ENCODE peak calls at places on chromosomes 3 and 15, in nine cellular contexts. K is esophagus squamous epithelium, M is psoas muscle, L is body of pancreas, D is WERI-Rb-1, N is aorta, A is heart left ventricle, I is HCT116, X is OCI-LY7. E is an unnamed sample.

GRCh38 chr15:100592898-100593297 is 9.1 kb downstream of the LINS1 start:
- DNase-seq in K (no peak), M (no peak), L (no peak), D (no peak), N (no peak), A (no peak), I (no peak), X (no peak), E (peak; percentile 62)

GRCh38 chr15:31869640-31870335 is 160.5 kb upstream of the CHRNA7 start:
- DNase-seq in K (no peak), M (peak; percentile 55), L (peak; percentile 7), D (no peak), N (no peak), A (peak; percentile 34), I (no peak), X (no peak), E (no peak)

GRCh38 chr3:46845397-46845859 is 17.8 kb downstream of the MYL3 start:
- DNase-seq in K (no peak), M (peak; percentile 87), L (peak; percentile 73), D (no peak), N (no peak), A (peak; percentile 88), I (no peak), X (no peak), E (peak; percentile 88)

GRCh38 chr3:167814441-167814951 is 79.0 kb downstream of the SERPINI1 start:
- DNase-seq in K (no peak), M (no peak), L (peak; percentile 31), D (no peak), N (peak; percentile 50), A (peak; percentile 38), I (no peak), X (no peak), E (no peak)

GRCh38 chr15:89674526-89674925 is 4.6 kb downstream of the PLIN1 start:
- DNase-seq in K (no peak), M (no peak), L (no peak), D (no peak), N (no peak), A (no peak), I (no peak), X (no peak), E (no peak)

GRCh38 chr3:192422998-192423349 is 304.4 kb downstream of the FGF12 start:
- DNase-seq in K (no peak), M (no peak), L (no peak), D (no peak), N (no peak), A (no peak), I (no peak), X (peak; percentile 20), E (no peak)

GRCh38 chr3:187709155-187709554 is 6.8 kb upstream of the RTP2 start:
- DNase-seq in K (no peak), M (no peak), L (no peak), D (peak; percentile 34), N (no peak), A (no peak), I (peak; percentile 31), X (peak; percentile 34), E (no peak)

GRCh38 chr15:25180606-25181289 is 226.0 kb downstream of the SNRPN start:
- DNase-seq in K (no peak), M (no peak), L (no peak), D (peak; percentile 1), N (peak; percentile 24), A (no peak), I (no peak), X (no peak), E (no peak)

GRCh38 chr15:63587527-63587926 is 9.7 kb upstream of the FBXL22 start:
- DNase-seq in K (no peak), M (no peak), L (no peak), D (no peak), N (no peak), A (no peak), I (no peak), X (no peak), E (no peak)

GRCh38 chr3:123392871-123393620 is 55.8 kb downstream of the ADCY5 start:
- DNase-seq in K (no peak), M (no peak), L (no peak), D (no peak), N (no peak), A (peak; percentile 12), I (no peak), X (no peak), E (no peak)

GRCh38 chr3:159169828-159170227 is 368.0 kb downstream of the MFSD1 start:
- DNase-seq in K (no peak), M (no peak), L (no peak), D (no peak), N (no peak), A (no peak), I (no peak), X (no peak), E (no peak)

GRCh38 chr3:176416870-176417269 is 780.4 kb downstream of the TBL1XR1 start:
- DNase-seq in K (no peak), M (no peak), L (no peak), D (no peak), N (no peak), A (no peak), I (no peak), X (no peak), E (no peak)

GRCh38 chr3:176415896-176416295 is 781.4 kb downstream of the TBL1XR1 start:
- DNase-seq in K (no peak), M (no peak), L (no peak), D (no peak), N (no peak), A (no peak), I (no peak), X (no peak), E (no peak)
- H3K9me3 ChIP-seq in K (no peaks in the 10 kb centered on the region), M (no peaks in the 10 kb centered on the region), L (no peaks in the 10 kb centered on the region), D (no peaks in the 10 kb centered on the region), N (no peaks in the 10 kb centered on the region), A (no peaks in the 10 kb centered on the region), I (no peaks in the 10 kb centered on the region), X (no peaks in the 10 kb centered on the region), E (no peaks in the 10 kb centered on the region)

DNA sequence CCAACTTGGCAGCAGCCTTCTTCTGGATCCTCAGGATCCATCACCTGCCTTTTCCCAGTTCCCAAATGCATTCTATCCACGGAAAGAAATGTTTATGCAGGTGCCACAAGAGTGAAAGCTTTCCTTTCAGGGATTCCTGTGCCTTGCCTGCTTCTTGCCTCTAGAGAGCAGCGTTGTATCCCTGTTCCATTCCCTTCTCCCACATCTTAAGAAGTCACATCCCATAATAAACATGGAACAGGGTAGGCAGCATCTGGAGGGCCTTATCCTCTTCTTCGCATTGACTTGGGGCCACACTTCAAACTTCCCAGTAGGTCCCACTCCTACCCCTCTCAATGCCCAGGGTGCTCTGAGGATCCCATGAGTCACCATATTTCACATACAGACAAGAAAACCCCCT is 72.7 kb upstream of the DCLK3 start:
- DNase-seq in K (no peak), M (no peak), L (no peak), D (no peak), N (no peak), A (no peak), I (no peak), X (no peak), E (no peak)
- H3K36me3 ChIP-seq in K (peaks cover 84% of the 10 kb centered on the region), M (no peaks in the 10 kb centered on the region), L (no peaks in the 10 kb centered on the region), D (no peaks in the 10 kb centered on the region), N (peaks cover 28% of the 10 kb centered on the region), A (peaks cover 17% of the 10 kb centered on the region), I (no peaks in the 10 kb centered on the region), X (peaks cover 90% of the 10 kb centered on the region), E (no peaks in the 10 kb centered on the region)

GRCh38 chr3:171775943-171776342 is 34.3 kb downstream of the PLD1 start:
- DNase-seq in K (no peak), M (no peak), L (no peak), D (no peak), N (no peak), A (no peak), I (no peak), X (no peak), E (no peak)
- H3K27ac ChIP-seq in K (no peak overlapping the region), M (no peak overlapping the region), L (peak overlapping the region; percentile 2), D (no peak overlapping the region), N (no peak overlapping the region), A (no peak overlapping the region), I (no peak overlapping the region), X (no peak overlapping the region), E (peak overlapping the region; percentile 12)

DNA sequence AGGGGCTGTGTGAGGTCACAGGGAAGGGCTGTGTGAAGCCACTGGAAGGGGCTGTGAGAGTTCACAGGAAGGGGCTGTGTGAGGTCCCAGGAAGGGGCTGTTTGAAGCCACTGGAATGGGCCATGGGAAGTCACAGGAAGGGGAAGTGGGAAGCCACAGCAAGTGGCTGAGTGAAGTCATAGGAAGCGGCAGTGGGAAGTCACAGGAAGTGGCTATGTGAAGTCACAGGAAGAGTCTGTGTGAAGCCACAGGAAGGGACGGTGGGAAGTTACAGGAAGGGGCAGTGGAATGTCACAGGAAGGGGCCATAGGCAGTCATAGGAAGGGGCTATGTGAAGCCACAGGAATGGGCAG is 37.4 kb downstream of the GASK1A start:
- DNase-seq in K (no peak), M (no peak), L (no peak), D (no peak), N (no peak), A (no peak), I (no peak), X (no peak), E (no peak)
- H3K9me3 ChIP-seq in K (no peaks in the 10 kb centered on the region), M (no peaks in the 10 kb centered on the region), L (no peaks in the 10 kb centered on the region), D (peaks cover 4% of the 10 kb centered on the region), N (no peaks in the 10 kb centered on the region), A (no peaks in the 10 kb centered on the region), I (no peaks in the 10 kb centered on the region), X (peaks cover 26% of the 10 kb centered on the region), E (no peaks in the 10 kb centered on the region)

E was measured in SJCRH30.